ENCODE peak calls at places on chromosomes 1 and 21, in four cellular contexts. One of them, this sample, is unnamed.

GRCh38 chr1:29055160-29055559 is 68.5 kb downstream of the TMEM200B start:
- DNase-seq in dorsolateral prefrontal cortex: no peak
- DNase-seq in heart right ventricle: no peak
- DNase-seq in fibroblast of mammary gland: peak
- DNase-seq in this sample: no peak

GRCh38 chr1:110235839-110236682 is 25.9 kb downstream of the KCNC4 start:
- DNase-seq in heart right ventricle: no peak
- DNase-seq in fibroblast of mammary gland: peak
- DNase-seq in dorsolateral prefrontal cortex: no peak
- DNase-seq in this sample: no peak

GRCh38 chr1:221045842-221046831 is 166.9 kb downstream of the HLX start:
- DNase-seq in dorsolateral prefrontal cortex: no peak
- DNase-seq in heart right ventricle: no peak
- DNase-seq in fibroblast of mammary gland: peak
- DNase-seq in this sample: no peak

GRCh38 chr1:178172939-178173338 is 79.0 kb downstream of the RASAL2 start:
- DNase-seq in heart right ventricle: no peak
- DNase-seq in dorsolateral prefrontal cortex: no peak
- DNase-seq in fibroblast of mammary gland: peak
- DNase-seq in this sample: no peak

GRCh38 chr1:197200468-197200899 is 54.0 kb upstream of the ASPM start:
- DNase-seq in dorsolateral prefrontal cortex: no peak
- DNase-seq in fibroblast of mammary gland: peak
- DNase-seq in heart right ventricle: peak
- DNase-seq in this sample: no peak

GRCh38 chr1:65434255-65434654 is 13.8 kb downstream of the LEPR start:
- DNase-seq in heart right ventricle: no peak
- DNase-seq in dorsolateral prefrontal cortex: no peak
- DNase-seq in fibroblast of mammary gland: no peak
- DNase-seq in this sample: no peak

GRCh38 chr21:44333701-44334636 is 5.2 kb downstream of the CFAP410 start:
- DNase-seq in fibroblast of mammary gland: no peak
- DNase-seq in heart right ventricle: no peak
- DNase-seq in dorsolateral prefrontal cortex: no peak
- DNase-seq in this sample: no peak

GRCh38 chr21:40769231-40769630 is 77.7 kb downstream of the DSCAM start:
- DNase-seq in heart right ventricle: no peak
- DNase-seq in dorsolateral prefrontal cortex: no peak
- DNase-seq in fibroblast of mammary gland: no peak
- DNase-seq in this sample: no peak

GRCh38 chr1:86849756-86850155 is 64.2 kb downstream of the SELENOF start:
- DNase-seq in heart right ventricle: no peak
- DNase-seq in fibroblast of mammary gland: no peak
- DNase-seq in dorsolateral prefrontal cortex: no peak
- DNase-seq in this sample: no peak

GRCh38 chr1:165216254-165216653 is 140.3 kb downstream of the LMX1A start:
- DNase-seq in heart right ventricle: no peak
- DNase-seq in dorsolateral prefrontal cortex: no peak
- DNase-seq in fibroblast of mammary gland: no peak
- DNase-seq in this sample: no peak

GRCh38 chr21:37687001-37687400 is 229.3 kb downstream of the KCNJ6 start:
- DNase-seq in dorsolateral prefrontal cortex: no peak
- DNase-seq in fibroblast of mammary gland: no peak
- DNase-seq in heart right ventricle: no peak
- DNase-seq in this sample: no peak

GRCh38 chr1:7613851-7614205 is 157.3 kb upstream of the VAMP3 start:
- DNase-seq in fibroblast of mammary gland: no peak
- DNase-seq in dorsolateral prefrontal cortex: no peak
- DNase-seq in heart right ventricle: no peak
- DNase-seq in this sample: no peak

GRCh38 chr1:52825868-52826267 is 16.7 kb upstream of the ZYG11A start:
- DNase-seq in fibroblast of mammary gland: peak
- DNase-seq in heart right ventricle: no peak
- DNase-seq in dorsolateral prefrontal cortex: no peak
- DNase-seq in this sample: no peak
- TF ChIP-seq CTCF in fibroblast of mammary gland: peak
- TF ChIP-seq CTCF in heart right ventricle: peak
- TF ChIP-seq CTCF in dorsolateral prefrontal cortex: no peak
- TF ChIP-seq CTCF in this sample: no peak

GRCh38 chr1:208521534-208521933 is 277.4 kb upstream of the PLXNA2 start:
- DNase-seq in heart right ventricle: no peak
- DNase-seq in dorsolateral prefrontal cortex: no peak
- DNase-seq in fibroblast of mammary gland: no peak
- DNase-seq in this sample: no peak
- TF ChIP-seq CTCF in heart right ventricle: no peak
- TF ChIP-seq CTCF in dorsolateral prefrontal cortex: no peak
- TF ChIP-seq CTCF in fibroblast of mammary gland: no peak
- TF ChIP-seq CTCF in this sample: no peak

DNA sequence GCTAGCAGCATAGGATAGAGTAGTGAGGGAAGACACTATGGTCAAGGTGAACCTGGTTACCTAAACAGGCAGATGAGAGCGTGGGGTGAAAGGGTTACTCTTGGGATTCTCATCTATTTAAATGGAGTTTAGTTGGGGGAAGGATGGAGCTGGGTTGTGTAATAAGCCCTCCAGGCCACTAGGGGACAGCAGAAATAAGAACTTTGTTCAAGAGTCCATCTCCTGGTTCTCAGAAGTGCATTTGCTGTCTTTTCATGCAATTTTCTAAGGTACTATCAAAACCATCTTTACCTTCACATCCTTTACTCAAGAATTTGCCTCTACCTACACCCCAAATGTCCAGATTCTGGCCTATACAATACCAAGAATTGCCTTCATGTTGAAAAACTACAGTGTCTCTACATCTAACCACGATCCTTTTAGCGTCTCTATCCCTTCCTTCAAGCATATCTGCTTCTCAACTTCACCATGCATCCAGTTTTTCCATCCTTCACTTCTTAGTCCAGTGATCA is 28.0 kb downstream of the SLAMF1 start:
- DNase-seq in heart right ventricle: no peak
- DNase-seq in fibroblast of mammary gland: no peak
- DNase-seq in dorsolateral prefrontal cortex: no peak
- DNase-seq in this sample: no peak
- TF ChIP-seq CTCF in heart right ventricle: peak
- TF ChIP-seq CTCF in fibroblast of mammary gland: peak
- TF ChIP-seq CTCF in dorsolateral prefrontal cortex: no peak
- TF ChIP-seq CTCF in this sample: peak

DNA sequence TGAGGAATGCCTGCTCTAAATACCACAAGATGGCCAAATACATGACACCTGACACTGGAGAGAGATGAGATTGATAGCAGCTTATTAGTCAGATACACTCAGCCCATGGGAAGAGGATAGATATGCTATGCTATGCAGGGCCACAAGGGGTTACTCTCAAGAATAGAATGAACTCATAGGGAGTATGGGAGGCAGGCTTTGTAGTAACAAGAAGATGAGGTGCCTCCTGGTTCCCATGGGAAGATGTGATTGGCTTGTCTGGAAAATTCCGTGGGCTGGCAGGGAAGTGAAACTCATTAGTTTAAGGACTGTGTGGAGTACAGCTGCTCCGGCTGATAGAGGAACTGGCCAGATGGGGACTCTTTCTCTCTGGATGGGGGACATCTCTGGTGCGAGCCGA is 16.5 kb downstream of the CCDC30 start:
- DNase-seq in dorsolateral prefrontal cortex: no peak
- DNase-seq in heart right ventricle: no peak
- DNase-seq in fibroblast of mammary gland: peak
- DNase-seq in this sample: no peak
- TF ChIP-seq CTCF in dorsolateral prefrontal cortex: no peak
- TF ChIP-seq CTCF in heart right ventricle: no peak
- TF ChIP-seq CTCF in fibroblast of mammary gland: peak
- TF ChIP-seq CTCF in this sample: no peak